ENCODE peak calls at places on chromosome 22, in nine cellular contexts. P is NCI-H2081, Y is NCI-H187, I is C1 segment of cervical spinal cord, X is chondrocyte, N is AG10803, A is NCI-H1105 treated with DMSO at 0.1 percent for 48 hours, Q is T-helper 1 cell, W is epithelial cell of prostate. O is an unnamed sample.

GRCh38 chr22:31973739-31974138 is 29.4 kb downstream of the YWHAH start:
- DNase-seq in P (no peak), Y (no peak), I (no peak), X (no peak), N (no peak), A (no peak), Q (no peak), W (no peak), O (no peak)

GRCh38 chr22:38844661-38845367 is 986 bp upstream of the NPTXR start:
- DNase-seq in P (no peak), Y (no peak), I (no peak), X (no peak), N (peak; percentile 29), A (no peak), Q (no peak), W (no peak), O (no peak)

GRCh38 chr22:41725510-41726110 is 26.3 kb downstream of the MEI1 start:
- DNase-seq in P (no peak), Y (no peak), I (no peak), X (no peak), N (no peak), A (no peak), Q (no peak), W (no peak), O (no peak)

GRCh38 chr22:46067159-46068111 is 82.9 kb upstream of the PPARA start:
- DNase-seq in P (no peak), Y (no peak), I (no peak), X (no peak), N (peak; percentile 40), A (peak; percentile 69), Q (no peak), W (no peak), O (no peak)

GRCh38 chr22:34055525-34056200 is 135.4 kb upstream of the LARGE1 start:
- DNase-seq in P (no peak), Y (no peak), I (no peak), X (no peak), N (peak; percentile 6), A (no peak), Q (no peak), W (no peak), O (no peak)

GRCh38 chr22:27224485-27225364 is 567.3 kb downstream of the MIAT start:
- DNase-seq in P (no peak), Y (no peak), I (no peak), X (no peak), N (peak; percentile 90), A (no peak), Q (no peak), W (no peak), O (no peak)

GRCh38 chr22:29716814-29717213 is 3.0 kb upstream of the CABP7 start:
- DNase-seq in P (no peak), Y (no peak), I (peak; percentile 74), X (no peak), N (peak; percentile 65), A (no peak), Q (no peak), W (no peak), O (no peak)

GRCh38 chr22:37442537-37442936 is 15.3 kb upstream of the ELFN2 start:
- DNase-seq in P (no peak), Y (no peak), I (no peak), X (no peak), N (no peak), A (no peak), Q (no peak), W (no peak), O (no peak)

GRCh38 chr22:49334589-49334873 is 493.1 kb downstream of the BRD1 start:
- DNase-seq in P (no peak), Y (no peak), I (no peak), X (peak; percentile 40), N (no peak), A (no peak), Q (no peak), W (no peak), O (no peak)

GRCh38 chr22:47123827-47124442 is 361.5 kb downstream of the TBC1D22A start:
- DNase-seq in P (no peak), Y (no peak), I (no peak), X (peak; percentile 62), N (no peak), A (no peak), Q (no peak), W (no peak), O (no peak)

GRCh38 chr22:25969286-25969685 is 200.0 kb upstream of the SEZ6L start:
- DNase-seq in P (no peak), Y (no peak), I (no peak), X (no peak), N (no peak), A (no peak), Q (no peak), W (no peak), O (no peak)

GRCh38 chr22:19597399-19597735 is 73.2 kb upstream of the CLDN5 start:
- DNase-seq in P (peak; percentile 12), Y (no peak), I (no peak), X (peak; percentile 14), N (no peak), A (no peak), Q (peak; percentile 19), W (no peak), O (no peak)

GRCh38 chr22:37279469-37279868 is 2.8 kb upstream of the CYTH4 start:
- DNase-seq in P (no peak), Y (no peak), I (no peak), X (no peak), N (no peak), A (no peak), Q (no peak), W (no peak), O (no peak)

GRCh38 chr22:38984224-38984623 is 2.1 kb downstream of the APOBEC3B start:
- DNase-seq in P (no peak), Y (no peak), I (no peak), X (no peak), N (no peak), A (no peak), Q (no peak), W (no peak), O (no peak)

GRCh38 chr22:39351689-39352214 is 2.0 kb downstream of the SYNGR1 start:
- DNase-seq in P (no peak), Y (no peak), I (no peak), X (no peak), N (no peak), A (no peak), Q (no peak), W (no peak), O (no peak)

GRCh38 chr22:46731246-46732040 is 6.6 kb downstream of the CERK start:
- DNase-seq in P (peak; percentile 81), Y (no peak), I (no peak), X (no peak), N (peak; percentile 39), A (peak; percentile 88), Q (no peak), W (no peak), O (no peak)

GRCh38 chr22:33114570-33114969 is 56.4 kb upstream of the SYN3 start:
- DNase-seq in P (no peak), Y (no peak), I (no peak), X (no peak), N (no peak), A (no peak), Q (no peak), W (no peak), O (no peak)

GRCh38 chr22:27445876-27446275 is 355.7 kb downstream of the MN1 start:
- DNase-seq in P (no peak), Y (no peak), I (no peak), X (no peak), N (no peak), A (no peak), Q (no peak), W (no peak), O (no peak)

GRCh38 chr22:20509344-20510047 is 2.1 kb downstream of the MED15 start:
- DNase-seq in P (no peak), Y (no peak), I (peak; percentile 49), X (no peak), N (peak; percentile 92), A (no peak), Q (peak; percentile 44), W (no peak), O (no peak)

GRCh38 chr22:29872989-29873388 is 10.0 kb upstream of the MTMR3 start:
- DNase-seq in P (no peak), Y (no peak), I (no peak), X (no peak), N (no peak), A (no peak), Q (no peak), W (no peak), O (no peak)

GRCh38 chr22:25183959-25184619 is 15.6 kb upstream of the CRYBB3 start:
- DNase-seq in P (no peak), Y (no peak), I (no peak), X (no peak), N (no peak), A (no peak), Q (no peak), W (no peak), O (no peak)

GRCh38 chr22:48098243-48098935 is 1335.9 kb downstream of the TBC1D22A start:
- DNase-seq in P (no peak), Y (no peak), I (no peak), X (no peak), N (no peak), A (no peak), Q (no peak), W (no peak), O (no peak)

GRCh38 chr22:28141614-28142013 is 222.6 kb upstream of the PITPNB start:
- DNase-seq in P (no peak), Y (no peak), I (no peak), X (no peak), N (peak; percentile 87), A (no peak), Q (no peak), W (no peak), O (no peak)

GRCh38 chr22:44454113-44454769 is 43.8 kb downstream of the RTL6 start:
- DNase-seq in P (no peak), Y (no peak), I (no peak), X (no peak), N (no peak), A (no peak), Q (no peak), W (no peak), O (no peak)

GRCh38 chr22:36334838-36335603 is 52.7 kb downstream of the MYH9 start:
- DNase-seq in P (no peak), Y (no peak), I (peak; percentile 84), X (no peak), N (peak; percentile 85), A (no peak), Q (peak; percentile 37), W (no peak), O (no peak)

GRCh38 chr22:28984482-28985158 is 77.0 kb downstream of the C22orf31 start:
- DNase-seq in P (no peak), Y (no peak), I (no peak), X (no peak), N (no peak), A (no peak), Q (no peak), W (no peak), O (no peak)

GRCh38 chr22:47775686-47776085 is 1013.2 kb downstream of the TBC1D22A start:
- DNase-seq in P (no peak), Y (no peak), I (no peak), X (no peak), N (no peak), A (no peak), Q (no peak), W (no peak), O (no peak)

GRCh38 chr22:46262449-46263207 is 515 bp downstream of the PKDREJ start:
- DNase-seq in P (no peak), Y (no peak), I (peak; percentile 28), X (no peak), N (peak; percentile 31), A (no peak), Q (no peak), W (no peak), O (no peak)

GRCh38 chr22:27988704-27989103 is 69.6 kb upstream of the PITPNB start:
- DNase-seq in P (no peak), Y (no peak), I (no peak), X (peak; percentile 49), N (no peak), A (no peak), Q (no peak), W (no peak), O (no peak)

GRCh38 chr22:23696326-23696851 is 5.6 kb downstream of the RGL4 start:
- DNase-seq in P (no peak), Y (no peak), I (no peak), X (peak; percentile 85), N (peak; percentile 11), A (no peak), Q (peak; percentile 60), W (no peak), O (peak; percentile 35)

GRCh38 chr22:50461536-50461935 is 13.3 kb downstream of the SBF1 start:
- DNase-seq in P (no peak), Y (no peak), I (no peak), X (no peak), N (no peak), A (no peak), Q (no peak), W (no peak), O (no peak)

O was measured in stimulated activated CD8-positive, alpha-beta memory T cell treated with anti-CD3 and anti-CD28 coated beads, Interleukin-15, amount 100 ng/mL, for 24 hours.